ENCODE peak calls at places on chromosomes 7 and 10, in ten cellular contexts. One of them, this sample, is unnamed.

GRCh38 chr7:30074422-30075030 is 46.3 kb downstream of the PLEKHA8 start:
- DNase-seq in effector CD8-positive, alpha-beta T cell: no peak
- DNase-seq in kidney epithelial cell: no peak
- DNase-seq in Ammon's horn: peak; percentile 43
- DNase-seq in heart left ventricle: no peak
- DNase-seq in NCI-H774: no peak
- DNase-seq in RWPE1: peak; percentile 48
- DNase-seq in NCI-H1092: peak; percentile 32
- DNase-seq in stimulated activated naive CD4-positive, alpha-beta T cell: no peak
- DNase-seq in Right ventricle myocardium inferior: no peak
- DNase-seq in this sample: no peak

GRCh38 chr7:84025332-84025927 is 169.2 kb downstream of the SEMA3A start:
- DNase-seq in stimulated activated naive CD4-positive, alpha-beta T cell: no peak
- DNase-seq in Ammon's horn: no peak
- DNase-seq in kidney epithelial cell: peak; percentile 94
- DNase-seq in Right ventricle myocardium inferior: no peak
- DNase-seq in NCI-H774: no peak
- DNase-seq in heart left ventricle: no peak
- DNase-seq in RWPE1: peak; percentile 41
- DNase-seq in NCI-H1092: no peak
- DNase-seq in effector CD8-positive, alpha-beta T cell: no peak
- DNase-seq in this sample: no peak

GRCh38 chr10:124530816-124531215 is 69.2 kb downstream of the LHPP start:
- DNase-seq in NCI-H1092: no peak
- DNase-seq in NCI-H774: no peak
- DNase-seq in heart left ventricle: peak; percentile 35
- DNase-seq in Right ventricle myocardium inferior: peak; percentile 60
- DNase-seq in stimulated activated naive CD4-positive, alpha-beta T cell: no peak
- DNase-seq in RWPE1: no peak
- DNase-seq in Ammon's horn: no peak
- DNase-seq in kidney epithelial cell: no peak
- DNase-seq in effector CD8-positive, alpha-beta T cell: no peak
- DNase-seq in this sample: no peak

GRCh38 chr10:6507311-6507710 is 72.8 kb downstream of the PRKCQ start:
- DNase-seq in kidney epithelial cell: no peak
- DNase-seq in heart left ventricle: no peak
- DNase-seq in RWPE1: no peak
- DNase-seq in Ammon's horn: peak; percentile 77
- DNase-seq in stimulated activated naive CD4-positive, alpha-beta T cell: no peak
- DNase-seq in Right ventricle myocardium inferior: no peak
- DNase-seq in NCI-H774: no peak
- DNase-seq in NCI-H1092: no peak
- DNase-seq in effector CD8-positive, alpha-beta T cell: no peak
- DNase-seq in this sample: no peak

GRCh38 chr7:47045592-47045991 is 536.3 kb downstream of the TNS3 start:
- DNase-seq in Right ventricle myocardium inferior: no peak
- DNase-seq in NCI-H1092: no peak
- DNase-seq in Ammon's horn: no peak
- DNase-seq in effector CD8-positive, alpha-beta T cell: no peak
- DNase-seq in NCI-H774: no peak
- DNase-seq in RWPE1: no peak
- DNase-seq in heart left ventricle: no peak
- DNase-seq in kidney epithelial cell: no peak
- DNase-seq in stimulated activated naive CD4-positive, alpha-beta T cell: no peak
- DNase-seq in this sample: no peak

GRCh38 chr7:94052398-94053180 is 48.4 kb upstream of the BET1 start:
- DNase-seq in Ammon's horn: no peak
- DNase-seq in RWPE1: no peak
- DNase-seq in effector CD8-positive, alpha-beta T cell: no peak
- DNase-seq in NCI-H1092: no peak
- DNase-seq in NCI-H774: no peak
- DNase-seq in heart left ventricle: no peak
- DNase-seq in Right ventricle myocardium inferior: no peak
- DNase-seq in stimulated activated naive CD4-positive, alpha-beta T cell: no peak
- DNase-seq in kidney epithelial cell: no peak
- DNase-seq in this sample: no peak

GRCh38 chr7:84455788-84456187 is 261.2 kb upstream of the SEMA3A start:
- DNase-seq in Right ventricle myocardium inferior: no peak
- DNase-seq in Ammon's horn: no peak
- DNase-seq in NCI-H774: no peak
- DNase-seq in RWPE1: no peak
- DNase-seq in kidney epithelial cell: no peak
- DNase-seq in stimulated activated naive CD4-positive, alpha-beta T cell: no peak
- DNase-seq in effector CD8-positive, alpha-beta T cell: no peak
- DNase-seq in NCI-H1092: no peak
- DNase-seq in heart left ventricle: no peak
- DNase-seq in this sample: no peak

GRCh38 chr7:143300959-143301617 is 12.9 kb downstream of the CASP2 start:
- DNase-seq in stimulated activated naive CD4-positive, alpha-beta T cell: no peak
- DNase-seq in kidney epithelial cell: no peak
- DNase-seq in NCI-H774: no peak
- DNase-seq in NCI-H1092: no peak
- DNase-seq in Right ventricle myocardium inferior: no peak
- DNase-seq in Ammon's horn: no peak
- DNase-seq in RWPE1: no peak
- DNase-seq in effector CD8-positive, alpha-beta T cell: no peak
- DNase-seq in heart left ventricle: no peak
- DNase-seq in this sample: no peak

GRCh38 chr10:7696545-7696944 is 6.6 kb upstream of the ITIH2 start:
- DNase-seq in stimulated activated naive CD4-positive, alpha-beta T cell: no peak
- DNase-seq in kidney epithelial cell: peak; percentile 12
- DNase-seq in NCI-H774: no peak
- DNase-seq in Ammon's horn: peak; percentile 25
- DNase-seq in NCI-H1092: no peak
- DNase-seq in Right ventricle myocardium inferior: no peak
- DNase-seq in RWPE1: no peak
- DNase-seq in effector CD8-positive, alpha-beta T cell: no peak
- DNase-seq in heart left ventricle: no peak
- DNase-seq in this sample: no peak

GRCh38 chr10:131453772-131454634 is 142.5 kb upstream of the TCERG1L start:
- DNase-seq in kidney epithelial cell: no peak
- DNase-seq in NCI-H774: peak; percentile 1
- DNase-seq in stimulated activated naive CD4-positive, alpha-beta T cell: no peak
- DNase-seq in effector CD8-positive, alpha-beta T cell: peak; percentile 2
- DNase-seq in Right ventricle myocardium inferior: no peak
- DNase-seq in RWPE1: peak; percentile 41
- DNase-seq in NCI-H1092: peak; percentile 7
- DNase-seq in heart left ventricle: no peak
- DNase-seq in Ammon's horn: peak; percentile 80
- DNase-seq in this sample: peak; percentile 9

GRCh38 chr10:113958631-113959382 is 84.9 kb upstream of the ADRB1 start:
- DNase-seq in effector CD8-positive, alpha-beta T cell: no peak
- DNase-seq in NCI-H1092: no peak
- DNase-seq in Ammon's horn: peak; percentile 54
- DNase-seq in NCI-H774: peak; percentile 12
- DNase-seq in RWPE1: peak; percentile 90
- DNase-seq in stimulated activated naive CD4-positive, alpha-beta T cell: no peak
- DNase-seq in kidney epithelial cell: peak; percentile 89
- DNase-seq in heart left ventricle: no peak
- DNase-seq in Right ventricle myocardium inferior: no peak
- DNase-seq in this sample: no peak

GRCh38 chr7:74483402-74484336 is 30.0 kb downstream of the GTF2IRD1 start:
- DNase-seq in RWPE1: no peak
- DNase-seq in NCI-H774: no peak
- DNase-seq in Ammon's horn: no peak
- DNase-seq in effector CD8-positive, alpha-beta T cell: no peak
- DNase-seq in Right ventricle myocardium inferior: no peak
- DNase-seq in stimulated activated naive CD4-positive, alpha-beta T cell: no peak
- DNase-seq in heart left ventricle: no peak
- DNase-seq in NCI-H1092: no peak
- DNase-seq in kidney epithelial cell: peak; percentile 66
- DNase-seq in this sample: no peak

GRCh38 chr10:5622586-5622985 is 43.8 kb downstream of the ASB13 start:
- DNase-seq in RWPE1: no peak
- DNase-seq in Ammon's horn: no peak
- DNase-seq in Right ventricle myocardium inferior: no peak
- DNase-seq in stimulated activated naive CD4-positive, alpha-beta T cell: no peak
- DNase-seq in effector CD8-positive, alpha-beta T cell: no peak
- DNase-seq in heart left ventricle: no peak
- DNase-seq in NCI-H1092: no peak
- DNase-seq in kidney epithelial cell: no peak
- DNase-seq in NCI-H774: no peak
- DNase-seq in this sample: no peak

GRCh38 chr7:22607180-22607579 is 107.2 kb upstream of the STEAP1B start:
- DNase-seq in kidney epithelial cell: no peak
- DNase-seq in NCI-H774: no peak
- DNase-seq in heart left ventricle: no peak
- DNase-seq in RWPE1: no peak
- DNase-seq in Right ventricle myocardium inferior: no peak
- DNase-seq in effector CD8-positive, alpha-beta T cell: no peak
- DNase-seq in NCI-H1092: no peak
- DNase-seq in Ammon's horn: peak; percentile 73
- DNase-seq in stimulated activated naive CD4-positive, alpha-beta T cell: no peak
- DNase-seq in this sample: no peak

GRCh38 chr10:8048281-8049008 is 6.0 kb upstream of the GATA3 start:
- DNase-seq in kidney epithelial cell: no peak
- DNase-seq in Right ventricle myocardium inferior: no peak
- DNase-seq in RWPE1: no peak
- DNase-seq in effector CD8-positive, alpha-beta T cell: peak; percentile 53
- DNase-seq in stimulated activated naive CD4-positive, alpha-beta T cell: peak; percentile 58
- DNase-seq in NCI-H774: no peak
- DNase-seq in Ammon's horn: no peak
- DNase-seq in NCI-H1092: no peak
- DNase-seq in heart left ventricle: peak; percentile 42
- DNase-seq in this sample: no peak

GRCh38 chr10:68471586-68472408 is at the start of gene DNA2:
- DNase-seq in NCI-H1092: peak; percentile 71
- DNase-seq in stimulated activated naive CD4-positive, alpha-beta T cell: peak; percentile 43
- DNase-seq in NCI-H774: peak; percentile 70
- DNase-seq in effector CD8-positive, alpha-beta T cell: peak; percentile 53
- DNase-seq in kidney epithelial cell: peak; percentile 18
- DNase-seq in Right ventricle myocardium inferior: peak; percentile 77
- DNase-seq in Ammon's horn: peak; percentile 69
- DNase-seq in RWPE1: peak; percentile 95
- DNase-seq in heart left ventricle: peak; percentile 80
- DNase-seq in this sample: peak; percentile 78

GRCh38 chr10:53223846-53224245 is 451.3 kb upstream of the MBL2 start:
- DNase-seq in effector CD8-positive, alpha-beta T cell: no peak
- DNase-seq in NCI-H774: no peak
- DNase-seq in stimulated activated naive CD4-positive, alpha-beta T cell: no peak
- DNase-seq in heart left ventricle: no peak
- DNase-seq in Ammon's horn: no peak
- DNase-seq in NCI-H1092: peak; percentile 79
- DNase-seq in kidney epithelial cell: no peak
- DNase-seq in RWPE1: no peak
- DNase-seq in Right ventricle myocardium inferior: no peak
- DNase-seq in this sample: peak; percentile 23

GRCh38 chr7:33776791-33777190 is 128.5 kb upstream of the BMPER start:
- DNase-seq in RWPE1: no peak
- DNase-seq in kidney epithelial cell: no peak
- DNase-seq in effector CD8-positive, alpha-beta T cell: no peak
- DNase-seq in Ammon's horn: no peak
- DNase-seq in NCI-H1092: no peak
- DNase-seq in NCI-H774: no peak
- DNase-seq in Right ventricle myocardium inferior: no peak
- DNase-seq in stimulated activated naive CD4-positive, alpha-beta T cell: no peak
- DNase-seq in heart left ventricle: no peak
- DNase-seq in this sample: no peak

GRCh38 chr10:122441961-122442360 is 12.5 kb upstream of the ARMS2 start:
- DNase-seq in effector CD8-positive, alpha-beta T cell: no peak
- DNase-seq in kidney epithelial cell: peak; percentile 76
- DNase-seq in Ammon's horn: no peak
- DNase-seq in RWPE1: peak; percentile 84
- DNase-seq in NCI-H1092: no peak
- DNase-seq in NCI-H774: no peak
- DNase-seq in Right ventricle myocardium inferior: no peak
- DNase-seq in stimulated activated naive CD4-positive, alpha-beta T cell: no peak
- DNase-seq in heart left ventricle: no peak
- DNase-seq in this sample: no peak

GRCh38 chr10:21468086-21468485 is 57.4 kb downstream of the SKIDA1 start:
- DNase-seq in Ammon's horn: no peak
- DNase-seq in stimulated activated naive CD4-positive, alpha-beta T cell: no peak
- DNase-seq in kidney epithelial cell: no peak
- DNase-seq in NCI-H1092: no peak
- DNase-seq in RWPE1: no peak
- DNase-seq in effector CD8-positive, alpha-beta T cell: no peak
- DNase-seq in Right ventricle myocardium inferior: no peak
- DNase-seq in heart left ventricle: no peak
- DNase-seq in NCI-H774: no peak
- DNase-seq in this sample: no peak

GRCh38 chr7:110317699-110318265 is 773.1 kb upstream of the LRRN3 start:
- DNase-seq in Right ventricle myocardium inferior: no peak
- DNase-seq in Ammon's horn: no peak
- DNase-seq in NCI-H774: no peak
- DNase-seq in heart left ventricle: no peak
- DNase-seq in effector CD8-positive, alpha-beta T cell: no peak
- DNase-seq in RWPE1: peak; percentile 10
- DNase-seq in stimulated activated naive CD4-positive, alpha-beta T cell: no peak
- DNase-seq in kidney epithelial cell: peak; percentile 14
- DNase-seq in NCI-H1092: no peak
- DNase-seq in this sample: no peak

GRCh38 chr10:71260622-71261325 is 48.4 kb downstream of the UNC5B start:
- DNase-seq in stimulated activated naive CD4-positive, alpha-beta T cell: no peak
- DNase-seq in Right ventricle myocardium inferior: peak; percentile 74
- DNase-seq in effector CD8-positive, alpha-beta T cell: no peak
- DNase-seq in heart left ventricle: peak; percentile 73
- DNase-seq in Ammon's horn: peak; percentile 78
- DNase-seq in RWPE1: peak; percentile 72
- DNase-seq in kidney epithelial cell: peak; percentile 53
- DNase-seq in NCI-H774: no peak
- DNase-seq in NCI-H1092: no peak
- DNase-seq in this sample: no peak

GRCh38 chr10:16816830-16817124 is 447 bp downstream of the RSU1 start:
- DNase-seq in NCI-H774: no peak
- DNase-seq in stimulated activated naive CD4-positive, alpha-beta T cell: no peak
- DNase-seq in RWPE1: no peak
- DNase-seq in kidney epithelial cell: no peak
- DNase-seq in heart left ventricle: no peak
- DNase-seq in effector CD8-positive, alpha-beta T cell: no peak
- DNase-seq in Right ventricle myocardium inferior: no peak
- DNase-seq in Ammon's horn: no peak
- DNase-seq in NCI-H1092: no peak
- DNase-seq in this sample: no peak

GRCh38 chr7:44796034-44796503 is 412 bp upstream of the PPIA start:
- DNase-seq in Right ventricle myocardium inferior: no peak
- DNase-seq in NCI-H1092: peak; percentile 64
- DNase-seq in kidney epithelial cell: no peak
- DNase-seq in RWPE1: peak; percentile 57
- DNase-seq in heart left ventricle: no peak
- DNase-seq in effector CD8-positive, alpha-beta T cell: peak; percentile 55
- DNase-seq in stimulated activated naive CD4-positive, alpha-beta T cell: peak; percentile 59
- DNase-seq in Ammon's horn: peak; percentile 58
- DNase-seq in NCI-H774: peak; percentile 83
- DNase-seq in this sample: peak; percentile 33

GRCh38 chr7:41103331-41103730 is 599.6 kb downstream of the INHBA start:
- DNase-seq in effector CD8-positive, alpha-beta T cell: no peak
- DNase-seq in NCI-H1092: no peak
- DNase-seq in Right ventricle myocardium inferior: no peak
- DNase-seq in kidney epithelial cell: no peak
- DNase-seq in NCI-H774: no peak
- DNase-seq in RWPE1: peak; percentile 13
- DNase-seq in heart left ventricle: no peak
- DNase-seq in Ammon's horn: no peak
- DNase-seq in stimulated activated naive CD4-positive, alpha-beta T cell: no peak
- DNase-seq in this sample: peak; percentile 17

GRCh38 chr10:11798862-11799735 is 24.1 kb upstream of the PROSER2 start:
- DNase-seq in Right ventricle myocardium inferior: no peak
- DNase-seq in RWPE1: no peak
- DNase-seq in stimulated activated naive CD4-positive, alpha-beta T cell: no peak
- DNase-seq in NCI-H1092: no peak
- DNase-seq in kidney epithelial cell: peak; percentile 50
- DNase-seq in NCI-H774: no peak
- DNase-seq in effector CD8-positive, alpha-beta T cell: no peak
- DNase-seq in Ammon's horn: peak; percentile 60
- DNase-seq in heart left ventricle: no peak
- DNase-seq in this sample: no peak

GRCh38 chr7:155369-156000 is 36.9 kb upstream of the FAM20C start:
- DNase-seq in NCI-H1092: no peak
- DNase-seq in stimulated activated naive CD4-positive, alpha-beta T cell: no peak
- DNase-seq in effector CD8-positive, alpha-beta T cell: no peak
- DNase-seq in NCI-H774: no peak
- DNase-seq in Ammon's horn: no peak
- DNase-seq in RWPE1: peak; percentile 16
- DNase-seq in kidney epithelial cell: no peak
- DNase-seq in Right ventricle myocardium inferior: no peak
- DNase-seq in heart left ventricle: peak; percentile 12
- DNase-seq in this sample: no peak

GRCh38 chr7:130157700-130158099 is 47.5 kb downstream of the TMEM209 start:
- DNase-seq in kidney epithelial cell: no peak
- DNase-seq in stimulated activated naive CD4-positive, alpha-beta T cell: no peak
- DNase-seq in NCI-H774: no peak
- DNase-seq in heart left ventricle: no peak
- DNase-seq in RWPE1: no peak
- DNase-seq in Right ventricle myocardium inferior: no peak
- DNase-seq in effector CD8-positive, alpha-beta T cell: no peak
- DNase-seq in NCI-H1092: no peak
- DNase-seq in Ammon's horn: no peak
- DNase-seq in this sample: no peak

This sample was measured in iPS DF 19.7.